ENCODE peak calls at places on chromosomes 2 and 18, in four cellular contexts. R, K, Q and F are unnamed samples.
A peak's percentile ranks its signal among the peaks of the same experiment; 100 is the strongest.

GRCh38 chr18:74264303-74265020 is 27.3 kb downstream of the CYB5A start:
- DNase-seq in R (no peak), K (no peak), Q (peak; percentile 47), F (no peak)

GRCh38 chr2:46534589-46534988 is 55.2 kb downstream of the TMEM247 start:
- DNase-seq in R (no peak), K (no peak), Q (no peak), F (no peak)

GRCh38 chr2:145114726-145115125 is 594.8 kb upstream of the ZEB2 start:
- DNase-seq in R (no peak), K (no peak), Q (no peak), F (no peak)

GRCh38 chr18:48956378-48956777 is 5.6 kb upstream of the SMAD7 start:
- DNase-seq in R (no peak), K (no peak), Q (no peak), F (no peak)

GRCh38 chr18:13563390-13563805 is 163.0 kb downstream of the FAM210A start:
- DNase-seq in R (no peak), K (no peak), Q (no peak), F (no peak)

GRCh38 chr2:19541884-19542283 is 183.5 kb upstream of the OSR1 start:
- DNase-seq in R (no peak), K (no peak), Q (no peak), F (no peak)

GRCh38 chr2:177242136-177242987 is 22.2 kb downstream of the NFE2L2 start:
- DNase-seq in R (no peak), K (peak; percentile 44), Q (no peak), F (peak; percentile 70)

GRCh38 chr2:79573895-79574674 is 61.2 kb downstream of the CTNNA2 start:
- DNase-seq in R (no peak), K (no peak), Q (no peak), F (peak; percentile 9)

GRCh38 chr2:239293450-239294430 is 107.1 kb downstream of the HDAC4 start:
- DNase-seq in R (peak; percentile 9), K (peak; percentile 61), Q (peak; percentile 26), F (no peak)

GRCh38 chr2:118224888-118225264 is 136.6 kb downstream of the INSIG2 start:
- DNase-seq in R (no peak), K (no peak), Q (no peak), F (no peak)

GRCh38 chr18:39863916-39864315 is 2091.1 kb upstream of the PIK3C3 start:
- DNase-seq in R (no peak), K (no peak), Q (no peak), F (no peak)

GRCh38 chr2:77228379-77228778 is 293.8 kb downstream of the LRRTM4 start:
- DNase-seq in R (no peak), K (no peak), Q (no peak), F (no peak)

GRCh38 chr18:2654105-2654827 is 1.3 kb upstream of the SMCHD1 start:
- DNase-seq in R (no peak), K (no peak), Q (no peak), F (no peak)

GRCh38 chr2:33250417-33251029 is 225.9 kb upstream of the RASGRP3 start:
- DNase-seq in R (peak; percentile 20), K (no peak), Q (no peak), F (no peak)

GRCh38 chr18:23605941-23606340 is 19.6 kb upstream of the NPC1 start:
- DNase-seq in R (no peak), K (no peak), Q (no peak), F (peak; percentile 61)

GRCh38 chr2:232940724-232941123 is 70.7 kb downstream of the SNORC start:
- DNase-seq in R (no peak), K (no peak), Q (no peak), F (no peak)

GRCh38 chr2:121532347-121532766 is 1.7 kb downstream of the RNU4ATAC start:
- DNase-seq in R (no peak), K (peak; percentile 33), Q (no peak), F (peak; percentile 25)

GRCh38 chr2:73175663-73176204 is 26.6 kb upstream of the NOTO start:
- DNase-seq in R (peak; percentile 74), K (peak; percentile 85), Q (no peak), F (peak; percentile 53)

GRCh38 chr18:26227051-26227672 is 917 bp downstream of the TAF4B start:
- DNase-seq in R (peak; percentile 16), K (no peak), Q (no peak), F (no peak)

GRCh38 chr18:12659904-12660605 is 2.1 kb upstream of the SPIRE1 start:
- DNase-seq in R (peak; percentile 25), K (peak; percentile 66), Q (no peak), F (peak; percentile 47)

GRCh38 chr2:19623488-19623887 is 265.1 kb upstream of the OSR1 start:
- DNase-seq in R (no peak), K (no peak), Q (no peak), F (no peak)

GRCh38 chr2:13335862-13336535 is 619.3 kb downstream of the TRIB2 start:
- DNase-seq in R (no peak), K (no peak), Q (no peak), F (no peak)

GRCh38 chr2:181642071-181642470 is 14.8 kb downstream of the CERKL start:
- DNase-seq in R (no peak), K (no peak), Q (no peak), F (no peak)

GRCh38 chr2:176395273-176395854 is 126.1 kb downstream of the MTX2 start:
- DNase-seq in R (no peak), K (no peak), Q (no peak), F (no peak)

GRCh38 chr2:81299841-81300240 is 995.3 kb upstream of the LRRTM1 start:
- DNase-seq in R (no peak), K (no peak), Q (no peak), F (no peak)

GRCh38 chr2:42926438-42927333 is 134.3 kb upstream of the HAAO start:
- DNase-seq in R (peak; percentile 37), K (no peak), Q (no peak), F (peak; percentile 69)

GRCh38 chr2:81481242-81481993 is 1176.9 kb upstream of the LRRTM1 start:
- DNase-seq in R (peak; percentile 13), K (peak; percentile 46), Q (no peak), F (no peak)

GRCh38 chr2:204950695-204951094 is 405.4 kb downstream of the PARD3B start:
- DNase-seq in R (no peak), K (no peak), Q (no peak), F (no peak)

GRCh38 chr2:56357655-56358295 is 174.0 kb downstream of the CCDC85A start:
- DNase-seq in R (no peak), K (no peak), Q (no peak), F (no peak)
- TF ChIP-seq TCF7 in R (no peak), K (no peak), Q (no peak), F (no peak)

GRCh38 chr2:27714053-27714452 is 50.4 kb downstream of the SLC4A1AP start:
- DNase-seq in R (no peak), K (no peak), Q (no peak), F (no peak)

GRCh38 chr2:27714851-27715291 is 51.2 kb downstream of the SLC4A1AP start:
- DNase-seq in R (peak; percentile 29), K (no peak), Q (no peak), F (no peak)

GRCh38 chr2:27716301-27717069 is 52.8 kb downstream of the SLC4A1AP start:
- DNase-seq in R (peak; percentile 30), K (no peak), Q (no peak), F (no peak)

GRCh38 chr2:27715318-27716165 is 51.9 kb downstream of the SLC4A1AP start:
- DNase-seq in R (peak; percentile 35), K (peak; percentile 46), Q (no peak), F (no peak)

DNA sequence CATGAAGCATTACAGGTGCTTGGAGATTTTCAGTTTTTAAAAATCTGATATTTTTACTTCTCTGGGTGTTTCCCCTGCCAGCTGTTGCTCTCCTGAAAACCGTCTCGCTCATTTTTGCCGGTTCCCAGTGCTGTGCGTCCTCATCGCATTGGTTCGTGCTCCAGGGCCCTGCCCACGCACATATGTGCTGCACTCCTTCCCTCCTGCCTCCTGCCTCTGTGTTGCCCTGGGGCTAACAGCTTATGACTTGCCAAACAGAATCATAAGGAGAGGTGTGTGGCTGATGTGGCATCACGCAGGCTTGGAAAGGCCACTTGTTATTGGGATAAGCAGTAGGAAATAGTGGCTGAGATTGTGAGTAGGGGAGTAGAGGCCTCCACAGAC is 53.4 kb downstream of the SLC4A1AP start:
- DNase-seq in R (no peak), K (no peak), Q (no peak), F (no peak)
- TF ChIP-seq TCF7 in R (no peak), K (no peak), Q (no peak), F (no peak)

DNA sequence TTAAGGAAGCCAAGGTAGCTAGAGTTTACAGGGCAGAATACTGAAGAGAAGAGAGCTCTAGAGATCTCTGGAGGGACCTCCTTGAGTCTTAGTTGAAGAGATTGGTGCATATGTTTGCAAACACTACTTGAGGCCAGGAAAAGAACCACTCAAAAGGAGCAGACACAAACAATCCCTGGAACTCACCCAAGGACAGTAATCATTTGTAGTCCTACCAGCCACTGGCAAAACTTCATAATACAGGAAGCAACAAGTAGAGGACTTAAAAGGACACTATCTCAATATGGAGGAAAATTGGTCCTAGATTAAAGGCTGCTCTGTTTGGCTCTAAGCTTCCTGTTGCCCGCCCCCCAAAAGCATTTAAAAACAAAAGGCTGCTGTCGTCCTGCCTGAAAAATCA is 46.9 kb upstream of the UBXN4 start:
- DNase-seq in R (no peak), K (no peak), Q (no peak), F (no peak)
- TF ChIP-seq TCF7 in R (no peak), K (no peak), Q (no peak), F (no peak)

GRCh38 chr2:137966043-137966442 is 1.8 kb downstream of the HNMT start:
- DNase-seq in R (no peak), K (no peak), Q (no peak), F (no peak)

GRCh38 chr2:137964066-137964858 is at the start of gene HNMT:
- DNase-seq in R (peak; percentile 13), K (peak; percentile 54), Q (no peak), F (peak; percentile 100)

GRCh38 chr2:137967042-137967441 is 2.8 kb downstream of the HNMT start:
- DNase-seq in R (no peak), K (no peak), Q (no peak), F (no peak)

GRCh38 chr2:137963535-137964065 is 673 bp upstream of the HNMT start:
- DNase-seq in R (no peak), K (no peak), Q (no peak), F (peak; percentile 53)

GRCh38 chr2:137964859-137965459 is 686 bp downstream of the HNMT start:
- DNase-seq in R (no peak), K (no peak), Q (no peak), F (no peak)
- TF ChIP-seq TCF7 in R (no peak), K (no peak), Q (no peak), F (no peak)

GRCh38 chr18:9475643-9476580 is 599 bp downstream of the RALBP1 start:
- DNase-seq in R (no peak), K (peak; percentile 86), Q (no peak), F (no peak)

GRCh38 chr18:9474983-9475642 is at the start of gene RALBP1:
- DNase-seq in R (peak; percentile 100), K (peak; percentile 97), Q (peak; percentile 94), F (peak; percentile 98)

GRCh38 chr18:9477509-9477908 is 2.2 kb downstream of the RALBP1 start:
- DNase-seq in R (no peak), K (no peak), Q (no peak), F (no peak)

GRCh38 chr18:9478545-9478944 is 3.2 kb downstream of the RALBP1 start:
- DNase-seq in R (no peak), K (no peak), Q (no peak), F (no peak)

GRCh38 chr18:9474103-9474982 is 970 bp upstream of the RALBP1 start:
- DNase-seq in R (no peak), K (no peak), Q (no peak), F (peak; percentile 66)
- TF ChIP-seq TCF7 in R (no peak), K (no peak), Q (no peak), F (no peak)